ENCODE peak calls at places on chromosomes 2 and 18, in five cellular contexts. B is neural progenitor cell, F is GM23248, I is SK-N-SH, R is MM.1S. P is an unnamed sample. For H3F3A and H3K9me3, the result is how much of the 10 kb centered on the place peaks cover.

GRCh38 chr2:479031-479430 is 191.1 kb upstream of the ALKAL2 start:
- DNase-seq in B (peak), F (no peak), I (no peak), R (no peak), P (no peak)

GRCh38 chr2:222819722-222820333 is 41.0 kb upstream of the ACSL3 start:
- DNase-seq in B (no peak), F (peak), I (no peak), R (no peak), P (peak)

GRCh38 chr2:106572541-106573148 is 85.5 kb downstream of the CD8B2 start:
- DNase-seq in B (peak), F (peak), I (no peak), R (peak), P (peak)

GRCh38 chr2:40039543-40039942 is 260.5 kb upstream of the THUMPD2 start:
- DNase-seq in B (no peak), F (peak), I (no peak), R (no peak), P (no peak)

GRCh38 chr2:226794751-226795171 is 4.9 kb downstream of the IRS1 start:
- DNase-seq in B (no peak), F (peak), I (peak), R (no peak), P (peak)

GRCh38 chr2:62568074-62568473 is 62.1 kb upstream of the TMEM17 start:
- DNase-seq in B (no peak), F (no peak), I (no peak), R (no peak), P (no peak)

GRCh38 chr18:80196528-80197320 is 50.6 kb downstream of the PARD6G start:
- DNase-seq in B (peak), F (peak), I (no peak), R (no peak), P (no peak)

GRCh38 chr2:151007365-151007764 is 254.3 kb downstream of the RBM43 start:
- DNase-seq in B (no peak), F (no peak), I (no peak), R (no peak), P (no peak)

GRCh38 chr2:172845008-172845670 is 109.5 kb downstream of the RAPGEF4 start:
- DNase-seq in B (no peak), F (no peak), I (no peak), R (no peak), P (no peak)

GRCh38 chr2:60960706-60961105 is 56.8 kb upstream of the PEX13 start:
- DNase-seq in B (no peak), F (peak), I (no peak), R (no peak), P (no peak)

GRCh38 chr2:237258146-237258545 is 155.8 kb downstream of the COL6A3 start:
- DNase-seq in B (peak), F (peak), I (no peak), R (no peak), P (no peak)

GRCh38 chr2:27638023-27638637 is 9.3 kb downstream of the GPN1 start:
- DNase-seq in B (no peak), F (peak), I (no peak), R (no peak), P (peak)

GRCh38 chr2:27638709-27639108 is 9.9 kb downstream of the GPN1 start:
- DNase-seq in B (no peak), F (peak), I (no peak), R (no peak), P (peak)

GRCh38 chr2:27640722-27641245 is 11.9 kb downstream of the GPN1 start:
- DNase-seq in B (no peak), F (no peak), I (no peak), R (no peak), P (no peak)

DNA sequence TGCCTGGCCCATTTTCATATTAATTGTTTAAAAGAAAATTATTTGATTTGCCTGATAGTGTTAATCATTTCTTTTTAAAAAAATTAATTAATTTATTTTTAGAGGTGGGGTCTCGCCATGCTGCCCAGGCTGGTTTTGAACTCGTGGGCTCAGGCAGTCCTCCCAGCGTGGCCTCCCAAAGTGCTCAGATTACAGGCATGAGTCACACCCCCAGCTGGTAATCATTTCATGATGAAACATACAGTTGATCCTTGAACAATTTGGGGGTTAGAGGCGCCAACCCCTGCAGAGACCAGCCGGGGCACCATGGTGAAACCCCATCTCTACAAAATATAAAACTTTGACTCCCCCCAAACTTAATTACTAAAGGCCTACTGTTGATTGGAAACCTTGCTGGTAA is 7.9 kb downstream of the GPN1 start:
- DNase-seq in B (no peak), F (peak), I (no peak), R (no peak), P (no peak)
- TF ChIP-seq EZH2phosphoT487 in B (no peak), F (no peak), I (no peak), R (no peak), P (no peak)

DNA sequence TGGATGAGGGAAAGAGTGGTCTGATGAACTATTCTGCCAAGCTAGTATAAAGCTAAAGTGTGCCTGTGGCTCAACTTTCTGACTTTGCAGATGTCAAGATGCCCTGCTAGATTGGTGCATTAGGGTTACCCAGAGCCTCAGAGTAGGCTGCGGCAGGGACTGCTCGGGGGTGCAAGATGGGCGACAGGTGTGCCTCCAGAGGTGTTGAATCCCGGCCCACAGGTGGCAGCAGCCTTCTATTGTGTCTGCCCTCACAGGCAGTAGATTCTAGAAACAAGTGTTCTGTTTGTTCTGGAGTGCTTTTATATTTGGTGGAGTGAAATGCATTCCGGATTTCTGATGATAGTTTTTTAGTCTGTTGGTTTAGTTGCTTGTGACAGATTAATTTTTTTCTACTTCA is 131.6 kb upstream of the IL1R2 start:
- DNase-seq in B (no peak), F (no peak), I (no peak), R (peak), P (no peak)
- H3F3A ChIP-seq in B (under half), F (half or more), I (under half), R (under half), P (under half)

GRCh38 chr2:59529738-59530137 is 1023.7 kb downstream of the BCL11A start:
- DNase-seq in B (no peak), F (no peak), I (no peak), R (no peak), P (no peak)
- H3K9me3 ChIP-seq in B (under half), F (under half), I (under half), R (under half), P (under half)

GRCh38 chr2:145066795-145067194 is 546.9 kb upstream of the ZEB2 start:
- DNase-seq in B (no peak), F (peak), I (no peak), R (no peak), P (no peak)
- TF ChIP-seq EZH2phosphoT487 in B (no peak), F (no peak), I (no peak), R (no peak), P (no peak)

GRCh38 chr2:113056501-113056900 is 2.5 kb upstream of the IL36RN start:
- DNase-seq in B (no peak), F (no peak), I (no peak), R (no peak), P (no peak)
- H3F3A ChIP-seq in B (under half), F (under half), I (under half), R (under half), P (under half)

GRCh38 chr2:141605163-141605562 is 525.7 kb downstream of the LRP1B start:
- DNase-seq in B (no peak), F (no peak), I (no peak), R (no peak), P (no peak)

GRCh38 chr2:141611143-141611571 is 519.7 kb downstream of the LRP1B start:
- DNase-seq in B (peak), F (no peak), I (no peak), R (no peak), P (peak)

GRCh38 chr2:141611981-141612380 is 518.8 kb downstream of the LRP1B start:
- DNase-seq in B (no peak), F (peak), I (no peak), R (no peak), P (peak)

GRCh38 chr2:141610564-141610963 is 520.3 kb downstream of the LRP1B start:
- DNase-seq in B (no peak), F (no peak), I (no peak), R (no peak), P (no peak)
- H3K9me3 ChIP-seq in B (under half), F (under half), I (under half), R (under half), P (under half)